ENCODE peak calls at places on chromosome X, in nine cellular contexts. One of them, this sample, is unnamed.

GRCh38 chrX:45400380-45400779 is 199.7 kb upstream of the DIPK2B start:
- DNase-seq in mesothelial cell of epicardium: no peak
- DNase-seq in WERI-Rb-1: no peak
- DNase-seq in Panc1: no peak
- DNase-seq in WTC11: no peak
- DNase-seq in astrocyte of the cerebellum: peak
- DNase-seq in endodermal cell: no peak
- DNase-seq in fibroblast of mammary gland: peak
- DNase-seq in cardiac fibroblast: peak
- DNase-seq in this sample: no peak

GRCh38 chrX:24294619-24295018 is 19.2 kb downstream of the SUPT20HL2 start:
- DNase-seq in mesothelial cell of epicardium: no peak
- DNase-seq in WERI-Rb-1: peak
- DNase-seq in Panc1: no peak
- DNase-seq in WTC11: peak
- DNase-seq in astrocyte of the cerebellum: no peak
- DNase-seq in endodermal cell: peak
- DNase-seq in fibroblast of mammary gland: peak
- DNase-seq in cardiac fibroblast: peak
- DNase-seq in this sample: no peak

GRCh38 chrX:87489071-87489470 is 28.5 kb upstream of the KLHL4 start:
- DNase-seq in mesothelial cell of epicardium: no peak
- DNase-seq in WERI-Rb-1: no peak
- DNase-seq in Panc1: no peak
- DNase-seq in WTC11: no peak
- DNase-seq in astrocyte of the cerebellum: no peak
- DNase-seq in endodermal cell: no peak
- DNase-seq in fibroblast of mammary gland: peak
- DNase-seq in cardiac fibroblast: peak
- DNase-seq in this sample: no peak

GRCh38 chrX:45849261-45849660 is 648.6 kb upstream of the DIPK2B start:
- DNase-seq in mesothelial cell of epicardium: no peak
- DNase-seq in WERI-Rb-1: no peak
- DNase-seq in Panc1: no peak
- DNase-seq in WTC11: no peak
- DNase-seq in astrocyte of the cerebellum: peak
- DNase-seq in endodermal cell: no peak
- DNase-seq in fibroblast of mammary gland: peak
- DNase-seq in cardiac fibroblast: peak
- DNase-seq in this sample: peak

GRCh38 chrX:16786791-16787735 is 797 bp downstream of the TXLNG start:
- DNase-seq in mesothelial cell of epicardium: peak
- DNase-seq in WERI-Rb-1: peak
- DNase-seq in Panc1: no peak
- DNase-seq in WTC11: peak
- DNase-seq in astrocyte of the cerebellum: no peak
- DNase-seq in endodermal cell: peak
- DNase-seq in fibroblast of mammary gland: peak
- DNase-seq in cardiac fibroblast: no peak
- DNase-seq in this sample: peak

GRCh38 chrX:83845397-83845796 is 15.5 kb upstream of the CYLC1 start:
- DNase-seq in mesothelial cell of epicardium: no peak
- DNase-seq in WERI-Rb-1: peak
- DNase-seq in Panc1: peak
- DNase-seq in WTC11: no peak
- DNase-seq in astrocyte of the cerebellum: no peak
- DNase-seq in endodermal cell: peak
- DNase-seq in fibroblast of mammary gland: peak
- DNase-seq in cardiac fibroblast: peak
- DNase-seq in this sample: peak

GRCh38 chrX:8579602-8580001 is 115.0 kb downstream of the VCX3B start:
- DNase-seq in mesothelial cell of epicardium: no peak
- DNase-seq in WERI-Rb-1: no peak
- DNase-seq in Panc1: no peak
- DNase-seq in WTC11: no peak
- DNase-seq in astrocyte of the cerebellum: no peak
- DNase-seq in endodermal cell: no peak
- DNase-seq in fibroblast of mammary gland: no peak
- DNase-seq in cardiac fibroblast: no peak
- DNase-seq in this sample: no peak

GRCh38 chrX:56068274-56068758 is 163.8 kb upstream of the KLF8 start:
- DNase-seq in mesothelial cell of epicardium: no peak
- DNase-seq in WERI-Rb-1: no peak
- DNase-seq in Panc1: no peak
- DNase-seq in WTC11: no peak
- DNase-seq in astrocyte of the cerebellum: no peak
- DNase-seq in endodermal cell: peak
- DNase-seq in fibroblast of mammary gland: no peak
- DNase-seq in cardiac fibroblast: no peak
- DNase-seq in this sample: no peak

GRCh38 chrX:134443461-134443860 is 16.5 kb upstream of the HPRT1 start:
- DNase-seq in mesothelial cell of epicardium: no peak
- DNase-seq in WERI-Rb-1: no peak
- DNase-seq in Panc1: no peak
- DNase-seq in WTC11: no peak
- DNase-seq in astrocyte of the cerebellum: no peak
- DNase-seq in endodermal cell: no peak
- DNase-seq in fibroblast of mammary gland: no peak
- DNase-seq in cardiac fibroblast: no peak
- DNase-seq in this sample: no peak

GRCh38 chrX:20477836-20478532 is 211.3 kb upstream of the RPS6KA3 start:
- DNase-seq in mesothelial cell of epicardium: no peak
- DNase-seq in WERI-Rb-1: no peak
- DNase-seq in Panc1: no peak
- DNase-seq in WTC11: no peak
- DNase-seq in astrocyte of the cerebellum: no peak
- DNase-seq in endodermal cell: no peak
- DNase-seq in fibroblast of mammary gland: no peak
- DNase-seq in cardiac fibroblast: no peak
- DNase-seq in this sample: no peak

GRCh38 chrX:148580016-148580415 is 79.6 kb downstream of the AFF2 start:
- DNase-seq in mesothelial cell of epicardium: no peak
- DNase-seq in WERI-Rb-1: no peak
- DNase-seq in Panc1: no peak
- DNase-seq in WTC11: no peak
- DNase-seq in astrocyte of the cerebellum: peak
- DNase-seq in endodermal cell: no peak
- DNase-seq in fibroblast of mammary gland: no peak
- DNase-seq in cardiac fibroblast: no peak
- DNase-seq in this sample: no peak

GRCh38 chrX:48761674-48762471 is at the start of gene GLOD5:
- DNase-seq in mesothelial cell of epicardium: no peak
- DNase-seq in WERI-Rb-1: peak
- DNase-seq in Panc1: no peak
- DNase-seq in WTC11: peak
- DNase-seq in astrocyte of the cerebellum: no peak
- DNase-seq in endodermal cell: peak
- DNase-seq in fibroblast of mammary gland: peak
- DNase-seq in cardiac fibroblast: peak
- DNase-seq in this sample: no peak

GRCh38 chrX:108464604-108465003 is 25.0 kb downstream of the COL4A5 start:
- DNase-seq in mesothelial cell of epicardium: no peak
- DNase-seq in WERI-Rb-1: no peak
- DNase-seq in Panc1: no peak
- DNase-seq in WTC11: no peak
- DNase-seq in astrocyte of the cerebellum: peak
- DNase-seq in endodermal cell: no peak
- DNase-seq in fibroblast of mammary gland: no peak
- DNase-seq in cardiac fibroblast: peak
- DNase-seq in this sample: no peak

GRCh38 chrX:27838176-27838575 is 30.4 kb downstream of the MAGEB10 start:
- DNase-seq in mesothelial cell of epicardium: no peak
- DNase-seq in WERI-Rb-1: no peak
- DNase-seq in Panc1: no peak
- DNase-seq in WTC11: no peak
- DNase-seq in astrocyte of the cerebellum: no peak
- DNase-seq in endodermal cell: no peak
- DNase-seq in fibroblast of mammary gland: no peak
- DNase-seq in cardiac fibroblast: no peak
- DNase-seq in this sample: no peak

GRCh38 chrX:46579250-46579649 is 5.7 kb downstream of the CHST7 start:
- DNase-seq in mesothelial cell of epicardium: no peak
- DNase-seq in WERI-Rb-1: no peak
- DNase-seq in Panc1: no peak
- DNase-seq in WTC11: no peak
- DNase-seq in astrocyte of the cerebellum: no peak
- DNase-seq in endodermal cell: no peak
- DNase-seq in fibroblast of mammary gland: no peak
- DNase-seq in cardiac fibroblast: no peak
- DNase-seq in this sample: no peak

GRCh38 chrX:31371956-31372355 is 300.1 kb upstream of the FTHL17 start:
- DNase-seq in mesothelial cell of epicardium: no peak
- DNase-seq in WERI-Rb-1: no peak
- DNase-seq in Panc1: no peak
- DNase-seq in WTC11: no peak
- DNase-seq in astrocyte of the cerebellum: no peak
- DNase-seq in endodermal cell: no peak
- DNase-seq in fibroblast of mammary gland: no peak
- DNase-seq in cardiac fibroblast: no peak
- DNase-seq in this sample: no peak

GRCh38 chrX:86370927-86371326 is 222.7 kb downstream of the DACH2 start:
- DNase-seq in mesothelial cell of epicardium: no peak
- DNase-seq in WERI-Rb-1: no peak
- DNase-seq in Panc1: no peak
- DNase-seq in WTC11: no peak
- DNase-seq in astrocyte of the cerebellum: no peak
- DNase-seq in endodermal cell: no peak
- DNase-seq in fibroblast of mammary gland: no peak
- DNase-seq in cardiac fibroblast: no peak
- DNase-seq in this sample: no peak

GRCh38 chrX:17738002-17738713 is 865 bp downstream of the SCML1 start:
- DNase-seq in mesothelial cell of epicardium: no peak
- DNase-seq in WERI-Rb-1: peak
- DNase-seq in Panc1: no peak
- DNase-seq in WTC11: peak
- DNase-seq in astrocyte of the cerebellum: no peak
- DNase-seq in endodermal cell: peak
- DNase-seq in fibroblast of mammary gland: peak
- DNase-seq in cardiac fibroblast: peak
- DNase-seq in this sample: no peak

GRCh38 chrX:49876750-49877149 is 2.5 kb upstream of the USP27X start:
- DNase-seq in mesothelial cell of epicardium: no peak
- DNase-seq in WERI-Rb-1: no peak
- DNase-seq in Panc1: peak
- DNase-seq in WTC11: no peak
- DNase-seq in astrocyte of the cerebellum: no peak
- DNase-seq in endodermal cell: peak
- DNase-seq in fibroblast of mammary gland: peak
- DNase-seq in cardiac fibroblast: peak
- DNase-seq in this sample: peak

GRCh38 chrX:2819345-2820130 is 9.2 kb upstream of the GYG2 start:
- DNase-seq in mesothelial cell of epicardium: no peak
- DNase-seq in WERI-Rb-1: peak
- DNase-seq in Panc1: no peak
- DNase-seq in WTC11: no peak
- DNase-seq in astrocyte of the cerebellum: no peak
- DNase-seq in endodermal cell: peak
- DNase-seq in fibroblast of mammary gland: peak
- DNase-seq in cardiac fibroblast: peak
- DNase-seq in this sample: no peak
- TF ChIP-seq CTCF in mesothelial cell of epicardium: peak
- TF ChIP-seq CTCF in WERI-Rb-1: peak
- TF ChIP-seq CTCF in Panc1: peak
- TF ChIP-seq CTCF in WTC11: no peak
- TF ChIP-seq CTCF in astrocyte of the cerebellum: peak
- TF ChIP-seq CTCF in endodermal cell: peak
- TF ChIP-seq CTCF in fibroblast of mammary gland: peak
- TF ChIP-seq CTCF in cardiac fibroblast: peak
- TF ChIP-seq CTCF in this sample: no peak

GRCh38 chrX:154384284-154384892 is 5.3 kb downstream of the EMD start:
- DNase-seq in mesothelial cell of epicardium: no peak
- DNase-seq in WERI-Rb-1: peak
- DNase-seq in Panc1: no peak
- DNase-seq in WTC11: no peak
- DNase-seq in astrocyte of the cerebellum: no peak
- DNase-seq in endodermal cell: no peak
- DNase-seq in fibroblast of mammary gland: peak
- DNase-seq in cardiac fibroblast: no peak
- DNase-seq in this sample: no peak
- TF ChIP-seq CTCF in mesothelial cell of epicardium: no peak
- TF ChIP-seq CTCF in WERI-Rb-1: peak
- TF ChIP-seq CTCF in Panc1: no peak
- TF ChIP-seq CTCF in WTC11: no peak
- TF ChIP-seq CTCF in astrocyte of the cerebellum: peak
- TF ChIP-seq CTCF in endodermal cell: peak
- TF ChIP-seq CTCF in fibroblast of mammary gland: peak
- TF ChIP-seq CTCF in cardiac fibroblast: peak
- TF ChIP-seq CTCF in this sample: no peak

DNA sequence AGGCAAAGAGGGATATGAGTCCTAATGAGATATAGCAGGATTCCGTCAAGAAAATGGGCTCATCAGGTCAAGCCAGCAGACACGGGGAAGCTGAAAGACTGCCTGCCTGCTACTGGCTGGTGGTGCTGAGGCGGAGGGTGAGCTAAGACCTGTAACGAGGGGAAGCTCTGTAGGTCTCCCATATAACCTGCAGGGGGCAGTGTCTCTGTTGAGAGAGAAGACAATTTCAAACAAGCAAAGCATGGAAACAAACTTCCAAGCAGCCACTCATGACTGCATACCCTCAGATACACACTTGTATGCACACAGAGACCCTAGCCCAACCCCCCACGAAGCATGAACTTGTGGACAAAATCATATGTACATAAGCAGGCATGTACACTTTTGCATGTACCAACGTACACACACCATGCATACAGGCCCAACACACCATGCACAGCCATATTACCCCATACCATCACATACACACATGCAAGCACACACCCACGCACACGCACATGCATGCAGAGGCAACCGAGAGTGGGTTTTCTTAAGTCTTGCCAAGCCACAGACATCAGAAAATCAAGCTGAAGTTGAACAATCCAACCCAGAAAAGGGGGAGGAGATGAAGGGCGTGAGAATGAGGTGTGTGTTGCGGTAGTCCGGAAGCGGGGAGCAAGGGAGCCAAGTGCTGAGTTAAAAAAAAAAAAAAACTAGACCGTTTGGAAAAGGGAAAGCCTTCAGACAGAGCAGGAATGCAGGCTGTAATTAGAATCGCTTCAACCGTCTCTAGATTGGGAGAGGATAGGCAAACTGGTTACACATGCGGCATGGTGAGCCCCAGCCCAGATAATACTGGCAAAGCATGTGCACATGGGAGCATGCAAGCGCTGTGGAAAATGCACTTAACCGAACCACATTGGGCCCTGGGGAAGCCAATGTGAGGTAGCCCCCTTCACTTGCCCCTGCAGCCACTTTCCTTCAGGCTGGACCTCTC is 71.0 kb downstream of the PJA1 start:
- DNase-seq in mesothelial cell of epicardium: no peak
- DNase-seq in WERI-Rb-1: peak
- DNase-seq in Panc1: peak
- DNase-seq in WTC11: peak
- DNase-seq in astrocyte of the cerebellum: peak
- DNase-seq in endodermal cell: peak
- DNase-seq in fibroblast of mammary gland: peak
- DNase-seq in cardiac fibroblast: peak
- DNase-seq in this sample: peak
- TF ChIP-seq CTCF in mesothelial cell of epicardium: peak
- TF ChIP-seq CTCF in WERI-Rb-1: peak
- TF ChIP-seq CTCF in Panc1: peak
- TF ChIP-seq CTCF in WTC11: peak
- TF ChIP-seq CTCF in astrocyte of the cerebellum: peak
- TF ChIP-seq CTCF in endodermal cell: peak
- TF ChIP-seq CTCF in fibroblast of mammary gland: peak
- TF ChIP-seq CTCF in cardiac fibroblast: peak
- TF ChIP-seq CTCF in this sample: no peak

GRCh38 chrX:50941638-50942037 is 31.1 kb downstream of the BMP15 start:
- DNase-seq in mesothelial cell of epicardium: no peak
- DNase-seq in WERI-Rb-1: peak
- DNase-seq in Panc1: no peak
- DNase-seq in WTC11: peak
- DNase-seq in astrocyte of the cerebellum: no peak
- DNase-seq in endodermal cell: peak
- DNase-seq in fibroblast of mammary gland: no peak
- DNase-seq in cardiac fibroblast: no peak
- DNase-seq in this sample: no peak
- TF ChIP-seq CTCF in mesothelial cell of epicardium: no peak
- TF ChIP-seq CTCF in WERI-Rb-1: peak
- TF ChIP-seq CTCF in Panc1: peak
- TF ChIP-seq CTCF in WTC11: no peak
- TF ChIP-seq CTCF in astrocyte of the cerebellum: peak
- TF ChIP-seq CTCF in endodermal cell: peak
- TF ChIP-seq CTCF in fibroblast of mammary gland: peak
- TF ChIP-seq CTCF in cardiac fibroblast: peak
- TF ChIP-seq CTCF in this sample: peak

This sample was measured in GM20000.